ENCODE peak calls at places on chromosomes 7 and 10, in nine cellular contexts. One of them, this sample, is unnamed.
A peak's percentile ranks its signal among the peaks of the same experiment; 100 is the strongest.

GRCh38 chr10:30505543-30506298 is 71.7 kb downstream of the MAP3K8 start:
- DNase-seq in heart left ventricle: no peak
- DNase-seq in A673: no peak
- DNase-seq in SJSA1: no peak
- DNase-seq in CD4-positive, CD25-positive, alpha-beta regulatory T cell: no peak
- DNase-seq in thoracic aorta: no peak
- DNase-seq in prostate gland: no peak
- DNase-seq in naive thymus-derived CD4-positive, alpha-beta T cell: no peak
- DNase-seq in heart right ventricle: no peak
- DNase-seq in this sample: no peak

GRCh38 chr10:29621161-29621560 is 13.6 kb downstream of the SVIL start:
- DNase-seq in prostate gland: no peak
- DNase-seq in thoracic aorta: no peak
- DNase-seq in CD4-positive, CD25-positive, alpha-beta regulatory T cell: no peak
- DNase-seq in SJSA1: peak; percentile 59
- DNase-seq in heart right ventricle: no peak
- DNase-seq in A673: peak; percentile 73
- DNase-seq in naive thymus-derived CD4-positive, alpha-beta T cell: no peak
- DNase-seq in heart left ventricle: no peak
- DNase-seq in this sample: no peak

GRCh38 chr10:117550042-117550441 is 7.5 kb downstream of the EMX2 start:
- DNase-seq in SJSA1: no peak
- DNase-seq in A673: no peak
- DNase-seq in thoracic aorta: no peak
- DNase-seq in heart left ventricle: no peak
- DNase-seq in heart right ventricle: no peak
- DNase-seq in CD4-positive, CD25-positive, alpha-beta regulatory T cell: no peak
- DNase-seq in prostate gland: no peak
- DNase-seq in naive thymus-derived CD4-positive, alpha-beta T cell: no peak
- DNase-seq in this sample: no peak

GRCh38 chr10:96719205-96719604 is 1.1 kb downstream of the PIK3AP1 start:
- DNase-seq in heart right ventricle: no peak
- DNase-seq in A673: no peak
- DNase-seq in naive thymus-derived CD4-positive, alpha-beta T cell: no peak
- DNase-seq in thoracic aorta: no peak
- DNase-seq in SJSA1: no peak
- DNase-seq in CD4-positive, CD25-positive, alpha-beta regulatory T cell: no peak
- DNase-seq in prostate gland: no peak
- DNase-seq in heart left ventricle: no peak
- DNase-seq in this sample: no peak

GRCh38 chr7:113404245-113404644 is 285.9 kb upstream of the SMIM30 start:
- DNase-seq in thoracic aorta: no peak
- DNase-seq in CD4-positive, CD25-positive, alpha-beta regulatory T cell: no peak
- DNase-seq in SJSA1: no peak
- DNase-seq in A673: peak; percentile 33
- DNase-seq in naive thymus-derived CD4-positive, alpha-beta T cell: no peak
- DNase-seq in prostate gland: no peak
- DNase-seq in heart left ventricle: no peak
- DNase-seq in heart right ventricle: no peak
- DNase-seq in this sample: no peak

GRCh38 chr7:26633557-26633956 is 230.8 kb downstream of the SKAP2 start:
- DNase-seq in CD4-positive, CD25-positive, alpha-beta regulatory T cell: no peak
- DNase-seq in A673: no peak
- DNase-seq in heart left ventricle: no peak
- DNase-seq in thoracic aorta: no peak
- DNase-seq in naive thymus-derived CD4-positive, alpha-beta T cell: no peak
- DNase-seq in SJSA1: no peak
- DNase-seq in prostate gland: no peak
- DNase-seq in heart right ventricle: no peak
- DNase-seq in this sample: no peak

GRCh38 chr7:135959655-135960363 is 17.4 kb downstream of the MTPN start:
- DNase-seq in thoracic aorta: no peak
- DNase-seq in A673: no peak
- DNase-seq in prostate gland: no peak
- DNase-seq in heart left ventricle: no peak
- DNase-seq in heart right ventricle: no peak
- DNase-seq in CD4-positive, CD25-positive, alpha-beta regulatory T cell: no peak
- DNase-seq in naive thymus-derived CD4-positive, alpha-beta T cell: no peak
- DNase-seq in SJSA1: no peak
- DNase-seq in this sample: no peak

GRCh38 chr7:15015545-15016314 is 113.2 kb upstream of the DGKB start:
- DNase-seq in thoracic aorta: no peak
- DNase-seq in heart right ventricle: peak; percentile 23
- DNase-seq in naive thymus-derived CD4-positive, alpha-beta T cell: peak; percentile 4
- DNase-seq in SJSA1: no peak
- DNase-seq in A673: peak; percentile 75
- DNase-seq in prostate gland: peak; percentile 59
- DNase-seq in CD4-positive, CD25-positive, alpha-beta regulatory T cell: no peak
- DNase-seq in heart left ventricle: peak; percentile 33
- DNase-seq in this sample: no peak

GRCh38 chr10:110547139-110547761 is 20.2 kb upstream of the SMC3 start:
- DNase-seq in heart left ventricle: no peak
- DNase-seq in SJSA1: no peak
- DNase-seq in A673: peak; percentile 86
- DNase-seq in prostate gland: no peak
- DNase-seq in heart right ventricle: peak; percentile 12
- DNase-seq in naive thymus-derived CD4-positive, alpha-beta T cell: peak; percentile 68
- DNase-seq in thoracic aorta: no peak
- DNase-seq in CD4-positive, CD25-positive, alpha-beta regulatory T cell: no peak
- DNase-seq in this sample: no peak

GRCh38 chr7:74523015-74523414 is 69.3 kb downstream of the GTF2IRD1 start:
- DNase-seq in thoracic aorta: no peak
- DNase-seq in CD4-positive, CD25-positive, alpha-beta regulatory T cell: no peak
- DNase-seq in heart right ventricle: no peak
- DNase-seq in prostate gland: no peak
- DNase-seq in SJSA1: no peak
- DNase-seq in A673: no peak
- DNase-seq in naive thymus-derived CD4-positive, alpha-beta T cell: no peak
- DNase-seq in heart left ventricle: no peak
- DNase-seq in this sample: no peak

GRCh38 chr10:81920213-81920829 is 45.3 kb downstream of the NRG3 start:
- DNase-seq in SJSA1: no peak
- DNase-seq in prostate gland: no peak
- DNase-seq in naive thymus-derived CD4-positive, alpha-beta T cell: no peak
- DNase-seq in A673: no peak
- DNase-seq in CD4-positive, CD25-positive, alpha-beta regulatory T cell: no peak
- DNase-seq in heart right ventricle: no peak
- DNase-seq in thoracic aorta: no peak
- DNase-seq in heart left ventricle: no peak
- DNase-seq in this sample: no peak

GRCh38 chr10:91880310-91880709 is 29.0 kb downstream of the FGFBP3 start:
- DNase-seq in prostate gland: peak; percentile 25
- DNase-seq in CD4-positive, CD25-positive, alpha-beta regulatory T cell: no peak
- DNase-seq in heart left ventricle: no peak
- DNase-seq in thoracic aorta: no peak
- DNase-seq in heart right ventricle: no peak
- DNase-seq in A673: no peak
- DNase-seq in SJSA1: no peak
- DNase-seq in naive thymus-derived CD4-positive, alpha-beta T cell: no peak
- DNase-seq in this sample: no peak

GRCh38 chr7:108291791-108292440 is 161.8 kb upstream of the LAMB4 start:
- DNase-seq in SJSA1: no peak
- DNase-seq in thoracic aorta: no peak
- DNase-seq in heart left ventricle: no peak
- DNase-seq in CD4-positive, CD25-positive, alpha-beta regulatory T cell: no peak
- DNase-seq in heart right ventricle: no peak
- DNase-seq in A673: no peak
- DNase-seq in naive thymus-derived CD4-positive, alpha-beta T cell: no peak
- DNase-seq in prostate gland: no peak
- DNase-seq in this sample: no peak

GRCh38 chr7:122038904-122039303 is 105.1 kb downstream of the AASS start:
- DNase-seq in CD4-positive, CD25-positive, alpha-beta regulatory T cell: no peak
- DNase-seq in heart right ventricle: no peak
- DNase-seq in prostate gland: no peak
- DNase-seq in SJSA1: no peak
- DNase-seq in A673: no peak
- DNase-seq in naive thymus-derived CD4-positive, alpha-beta T cell: no peak
- DNase-seq in heart left ventricle: no peak
- DNase-seq in thoracic aorta: no peak
- DNase-seq in this sample: no peak

GRCh38 chr7:102008535-102009262 is 191.3 kb downstream of the CUX1 start:
- DNase-seq in CD4-positive, CD25-positive, alpha-beta regulatory T cell: no peak
- DNase-seq in prostate gland: no peak
- DNase-seq in heart left ventricle: no peak
- DNase-seq in A673: no peak
- DNase-seq in heart right ventricle: no peak
- DNase-seq in thoracic aorta: no peak
- DNase-seq in SJSA1: no peak
- DNase-seq in naive thymus-derived CD4-positive, alpha-beta T cell: no peak
- DNase-seq in this sample: no peak

GRCh38 chr7:128240696-128241386 is at the start of gene LEP:
- DNase-seq in CD4-positive, CD25-positive, alpha-beta regulatory T cell: no peak
- DNase-seq in naive thymus-derived CD4-positive, alpha-beta T cell: no peak
- DNase-seq in A673: no peak
- DNase-seq in thoracic aorta: no peak
- DNase-seq in SJSA1: no peak
- DNase-seq in prostate gland: no peak
- DNase-seq in heart right ventricle: no peak
- DNase-seq in heart left ventricle: no peak
- DNase-seq in this sample: no peak

GRCh38 chr7:2019693-2020511 is 212.8 kb downstream of the MAD1L1 start:
- DNase-seq in CD4-positive, CD25-positive, alpha-beta regulatory T cell: no peak
- DNase-seq in SJSA1: no peak
- DNase-seq in prostate gland: no peak
- DNase-seq in heart left ventricle: peak; percentile 84
- DNase-seq in naive thymus-derived CD4-positive, alpha-beta T cell: peak; percentile 76
- DNase-seq in heart right ventricle: peak; percentile 69
- DNase-seq in A673: peak; percentile 67
- DNase-seq in thoracic aorta: peak; percentile 16
- DNase-seq in this sample: peak; percentile 86

GRCh38 chr10:62560207-62560819 is 186.1 kb downstream of the ZNF365 start:
- DNase-seq in heart right ventricle: no peak
- DNase-seq in prostate gland: no peak
- DNase-seq in A673: no peak
- DNase-seq in thoracic aorta: no peak
- DNase-seq in naive thymus-derived CD4-positive, alpha-beta T cell: no peak
- DNase-seq in CD4-positive, CD25-positive, alpha-beta regulatory T cell: no peak
- DNase-seq in heart left ventricle: peak; percentile 33
- DNase-seq in SJSA1: no peak
- DNase-seq in this sample: no peak

GRCh38 chr10:47384148-47384921 is at the start of gene ZNF488:
- DNase-seq in thoracic aorta: peak; percentile 13
- DNase-seq in heart left ventricle: peak; percentile 85
- DNase-seq in A673: peak; percentile 69
- DNase-seq in SJSA1: peak; percentile 89
- DNase-seq in heart right ventricle: peak; percentile 78
- DNase-seq in prostate gland: peak; percentile 81
- DNase-seq in naive thymus-derived CD4-positive, alpha-beta T cell: peak; percentile 71
- DNase-seq in CD4-positive, CD25-positive, alpha-beta regulatory T cell: peak; percentile 30
- DNase-seq in this sample: peak; percentile 86

DNA sequence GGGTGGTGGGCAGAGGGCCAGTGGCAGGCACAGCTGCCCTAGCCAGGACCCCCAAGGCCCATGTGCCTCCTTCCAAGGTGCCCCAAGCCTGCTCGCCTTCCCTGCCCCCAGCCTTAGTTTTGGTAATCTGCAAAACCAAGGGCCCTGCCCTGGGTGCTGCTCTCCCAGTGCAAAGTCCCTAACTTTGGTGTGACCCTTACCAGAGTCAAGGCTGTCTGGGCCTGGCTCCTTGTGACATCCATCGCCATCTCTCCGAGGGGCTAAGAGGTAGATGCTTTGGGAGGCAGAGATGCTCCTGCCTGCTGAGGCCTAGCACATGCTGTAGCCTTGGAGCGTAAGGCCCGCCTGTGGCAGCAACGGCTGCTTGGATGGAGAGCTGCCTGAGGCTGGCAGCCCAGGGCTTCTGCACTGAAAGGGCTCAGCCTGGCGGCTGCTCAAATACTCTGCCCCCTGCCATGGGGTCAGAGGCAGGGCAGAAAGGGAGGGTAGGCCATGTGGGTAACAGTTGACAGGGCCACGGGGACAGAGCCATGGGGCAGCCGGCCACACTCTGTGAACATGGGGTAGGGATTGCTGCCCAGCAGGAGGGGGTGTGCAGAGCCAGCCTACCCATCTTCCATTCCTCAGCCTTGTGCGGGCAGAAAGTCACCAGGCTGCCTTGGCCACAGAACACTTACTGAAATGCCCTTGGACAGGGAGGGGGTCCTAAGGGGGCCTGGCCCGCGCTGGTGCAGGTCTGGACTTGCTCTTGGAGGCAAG is 17.9 kb upstream of the MYL7 start:
- DNase-seq in heart left ventricle: no peak
- DNase-seq in A673: no peak
- DNase-seq in heart right ventricle: no peak
- DNase-seq in CD4-positive, CD25-positive, alpha-beta regulatory T cell: no peak
- DNase-seq in prostate gland: no peak
- DNase-seq in thoracic aorta: no peak
- DNase-seq in naive thymus-derived CD4-positive, alpha-beta T cell: no peak
- DNase-seq in SJSA1: no peak
- DNase-seq in this sample: no peak
- H3K9me3 ChIP-seq in heart left ventricle: no peaks in the 10 kb centered on the region
- H3K9me3 ChIP-seq in A673: no peaks in the 10 kb centered on the region
- H3K9me3 ChIP-seq in heart right ventricle: no peaks in the 10 kb centered on the region
- H3K9me3 ChIP-seq in CD4-positive, CD25-positive, alpha-beta regulatory T cell: no peaks in the 10 kb centered on the region
- H3K9me3 ChIP-seq in prostate gland: no peaks in the 10 kb centered on the region
- H3K9me3 ChIP-seq in thoracic aorta: no peaks in the 10 kb centered on the region
- H3K9me3 ChIP-seq in naive thymus-derived CD4-positive, alpha-beta T cell: no peaks in the 10 kb centered on the region
- H3K9me3 ChIP-seq in SJSA1: no peaks in the 10 kb centered on the region
- H3K9me3 ChIP-seq in this sample: no peaks in the 10 kb centered on the region

DNA sequence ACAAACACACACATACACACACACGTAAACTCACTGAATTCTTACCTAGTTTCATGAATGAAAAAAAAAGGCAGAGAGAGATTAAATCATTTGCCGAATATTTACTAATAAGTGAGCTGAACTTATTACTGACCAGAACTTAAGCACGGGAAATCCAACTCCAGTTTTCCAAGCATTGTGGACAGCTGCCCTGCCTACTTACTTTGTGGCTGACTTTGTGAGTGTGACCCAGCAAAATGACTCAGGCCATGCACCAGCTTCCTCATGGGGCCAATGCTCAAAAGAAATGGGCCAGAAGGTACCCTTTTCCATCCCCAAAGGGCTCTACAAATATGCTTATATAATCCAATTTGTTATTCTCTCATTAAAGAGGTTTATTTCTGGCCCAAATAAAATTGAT is 87.4 kb upstream of the RHOBTB1 start:
- DNase-seq in heart right ventricle: no peak
- DNase-seq in CD4-positive, CD25-positive, alpha-beta regulatory T cell: no peak
- DNase-seq in SJSA1: no peak
- DNase-seq in naive thymus-derived CD4-positive, alpha-beta T cell: no peak
- DNase-seq in thoracic aorta: no peak
- DNase-seq in heart left ventricle: no peak
- DNase-seq in A673: no peak
- DNase-seq in prostate gland: no peak
- DNase-seq in this sample: no peak
- H3K36me3 ChIP-seq in heart right ventricle: no peaks in the 10 kb centered on the region
- H3K36me3 ChIP-seq in CD4-positive, CD25-positive, alpha-beta regulatory T cell: no peaks in the 10 kb centered on the region
- H3K36me3 ChIP-seq in SJSA1: no peaks in the 10 kb centered on the region
- H3K36me3 ChIP-seq in naive thymus-derived CD4-positive, alpha-beta T cell: no peaks in the 10 kb centered on the region
- H3K36me3 ChIP-seq in thoracic aorta: no peaks in the 10 kb centered on the region
- H3K36me3 ChIP-seq in heart left ventricle: no peaks in the 10 kb centered on the region
- H3K36me3 ChIP-seq in A673: no peaks in the 10 kb centered on the region
- H3K36me3 ChIP-seq in prostate gland: no peaks in the 10 kb centered on the region
- H3K36me3 ChIP-seq in this sample: no peaks in the 10 kb centered on the region

GRCh38 chr10:80357000-80357803 is 621 bp downstream of the DYDC2 start:
- DNase-seq in SJSA1: no peak
- DNase-seq in thoracic aorta: no peak
- DNase-seq in heart left ventricle: no peak
- DNase-seq in prostate gland: no peak
- DNase-seq in CD4-positive, CD25-positive, alpha-beta regulatory T cell: no peak
- DNase-seq in A673: peak; percentile 17
- DNase-seq in naive thymus-derived CD4-positive, alpha-beta T cell: no peak
- DNase-seq in heart right ventricle: no peak
- DNase-seq in this sample: no peak
- H3K4me3 ChIP-seq in SJSA1: no peak overlapping the region
- H3K4me3 ChIP-seq in thoracic aorta: peak overlapping the region; percentile 70
- H3K4me3 ChIP-seq in heart left ventricle: peak overlapping the region; percentile 45
- H3K4me3 ChIP-seq in prostate gland: peak overlapping the region; percentile 34
- H3K4me3 ChIP-seq in CD4-positive, CD25-positive, alpha-beta regulatory T cell: no peak overlapping the region
- H3K4me3 ChIP-seq in A673: peak overlapping the region; percentile 43
- H3K4me3 ChIP-seq in naive thymus-derived CD4-positive, alpha-beta T cell: no peak overlapping the region
- H3K4me3 ChIP-seq in heart right ventricle: peak overlapping the region; percentile 43
- H3K4me3 ChIP-seq in this sample: peak overlapping the region; percentile 40

GRCh38 chr7:85997515-85997914 is 646.2 kb upstream of the GRM3 start:
- DNase-seq in CD4-positive, CD25-positive, alpha-beta regulatory T cell: no peak
- DNase-seq in SJSA1: no peak
- DNase-seq in heart left ventricle: no peak
- DNase-seq in thoracic aorta: no peak
- DNase-seq in prostate gland: no peak
- DNase-seq in naive thymus-derived CD4-positive, alpha-beta T cell: no peak
- DNase-seq in heart right ventricle: no peak
- DNase-seq in A673: no peak
- DNase-seq in this sample: no peak
- H3K9me3 ChIP-seq in CD4-positive, CD25-positive, alpha-beta regulatory T cell: peaks cover 13% of the 10 kb centered on the region
- H3K9me3 ChIP-seq in SJSA1: no peaks in the 10 kb centered on the region
- H3K9me3 ChIP-seq in heart left ventricle: peaks cover 13% of the 10 kb centered on the region
- H3K9me3 ChIP-seq in thoracic aorta: peaks cover 1% of the 10 kb centered on the region
- H3K9me3 ChIP-seq in prostate gland: no peaks in the 10 kb centered on the region
- H3K9me3 ChIP-seq in naive thymus-derived CD4-positive, alpha-beta T cell: no peaks in the 10 kb centered on the region
- H3K9me3 ChIP-seq in heart right ventricle: peaks cover 18% of the 10 kb centered on the region
- H3K9me3 ChIP-seq in A673: no peaks in the 10 kb centered on the region
- H3K9me3 ChIP-seq in this sample: peaks cover 13% of the 10 kb centered on the region